ENCODE peak calls at places on chromosomes 12 and 14, in four cellular contexts. B is fibroblast of lung, G is GM12878, Y is PC-3. X is an unnamed sample.

GRCh38 chr12:100251917-100252316 is 15.0 kb downstream of the DEPDC4 start:
- DNase-seq in B (peak; percentile 6), G (no peak), Y (peak; percentile 52), X (no peak)

GRCh38 chr14:53022593-53022992 is 71.7 kb upstream of the FERMT2 start:
- DNase-seq in B (peak; percentile 67), G (no peak), Y (peak; percentile 87), X (no peak)

GRCh38 chr12:51323317-51323960 is 535 bp downstream of the BIN2 start:
- DNase-seq in B (no peak), G (no peak), Y (no peak), X (no peak)

GRCh38 chr14:80211143-80212024 is at the start of gene DIO2:
- DNase-seq in B (peak; percentile 79), G (no peak), Y (no peak), X (no peak)

GRCh38 chr12:109761631-109761950 is 48.0 kb downstream of the FAM222A start:
- DNase-seq in B (no peak), G (no peak), Y (no peak), X (no peak)

GRCh38 chr12:3152013-3152412 is 74.8 kb downstream of the TSPAN9 start:
- DNase-seq in B (peak; percentile 49), G (no peak), Y (no peak), X (no peak)

GRCh38 chr14:59629384-59630158 is 53.0 kb upstream of the CCDC175 start:
- DNase-seq in B (no peak), G (no peak), Y (no peak), X (no peak)

GRCh38 chr14:68947802-68948201 is 31.3 kb downstream of the ACTN1 start:
- DNase-seq in B (no peak), G (no peak), Y (no peak), X (no peak)

GRCh38 chr12:93868771-93869170 is 191.6 kb downstream of the CRADD start:
- DNase-seq in B (peak; percentile 70), G (no peak), Y (no peak), X (no peak)

GRCh38 chr12:90833228-90833627 is 121.7 kb downstream of the CCER1 start:
- DNase-seq in B (no peak), G (no peak), Y (no peak), X (no peak)

GRCh38 chr12:12819752-12820311 is 6.7 kb downstream of the DDX47 start:
- DNase-seq in B (peak; percentile 99), G (no peak), Y (peak; percentile 89), X (peak; percentile 54)

GRCh38 chr12:117076410-117077372 is 22.5 kb downstream of the TESC start:
- DNase-seq in B (no peak), G (no peak), Y (peak; percentile 29), X (no peak)

GRCh38 chr14:73759183-73759713 is 45.1 kb upstream of the PNMA1 start:
- DNase-seq in B (peak; percentile 61), G (no peak), Y (peak; percentile 56), X (no peak)

GRCh38 chr14:50822501-50823042 is 8.4 kb downstream of the NIN start:
- DNase-seq in B (no peak), G (peak; percentile 40), Y (no peak), X (no peak)

GRCh38 chr12:23352670-23353069 is 596.8 kb downstream of the SOX5 start:
- DNase-seq in B (no peak), G (no peak), Y (no peak), X (no peak)

GRCh38 chr14:39368261-39368959 is 63.8 kb downstream of the FBXO33 start:
- DNase-seq in B (peak; percentile 68), G (no peak), Y (peak; percentile 78), X (no peak)

GRCh38 chr12:123148223-123148622 is 2.7 kb downstream of the PITPNM2 start:
- DNase-seq in B (no peak), G (no peak), Y (no peak), X (no peak)

GRCh38 chr14:29321646-29322045 is 555.1 kb downstream of the FOXG1 start:
- DNase-seq in B (peak; percentile 90), G (no peak), Y (no peak), X (no peak)
- H3K9me3 ChIP-seq in B (no peaks in the 10 kb centered on the region), G (no peaks in the 10 kb centered on the region), Y (no peaks in the 10 kb centered on the region), X (no peaks in the 10 kb centered on the region)

GRCh38 chr12:68490476-68490875 is 120.2 kb upstream of the RAP1B start:
- DNase-seq in B (no peak), G (no peak), Y (no peak), X (no peak)
- H2AFZ ChIP-seq in B (no peak overlapping the region), G (no peak overlapping the region), Y (no peak overlapping the region), X (no peak overlapping the region)

DNA sequence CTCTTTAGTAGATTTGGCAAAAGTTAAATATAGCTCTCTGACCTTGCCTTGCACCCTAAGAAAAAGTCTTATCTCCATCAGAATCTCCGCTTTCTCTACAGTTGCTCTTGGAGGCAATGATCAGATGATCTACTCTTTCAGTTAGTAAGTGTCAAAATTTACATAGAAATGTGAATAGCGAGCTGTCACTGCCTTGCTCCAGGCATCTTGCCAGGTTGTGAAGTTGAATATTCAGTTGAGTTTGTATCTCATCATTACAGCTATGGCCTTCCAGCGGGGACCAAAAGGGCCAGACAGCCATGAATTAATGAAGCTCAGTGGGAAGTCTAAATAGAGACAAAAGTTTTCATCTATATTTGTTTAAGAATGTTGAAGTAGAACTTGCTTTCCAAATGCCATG is 387.7 kb downstream of the FLRT2 start:
- DNase-seq in B (no peak), G (no peak), Y (no peak), X (no peak)
- H3K9me3 ChIP-seq in B (no peaks in the 10 kb centered on the region), G (no peaks in the 10 kb centered on the region), Y (peaks cover under 1% of the 10 kb centered on the region), X (no peaks in the 10 kb centered on the region)

GRCh38 chr14:24441485-24441884 is 1.1 kb downstream of the SDR39U1 start:
- DNase-seq in B (no peak), G (no peak), Y (no peak), X (no peak)
- H2AFZ ChIP-seq in B (no peak overlapping the region), G (no peak overlapping the region), Y (no peak overlapping the region), X (no peak overlapping the region)

GRCh38 chr14:105952222-105952621 is 425.8 kb downstream of the TMEM121 start:
- DNase-seq in B (no peak), G (no peak), Y (no peak), X (no peak)

GRCh38 chr14:105951399-105951798 is 425.0 kb downstream of the TMEM121 start:
- DNase-seq in B (no peak), G (no peak), Y (no peak), X (no peak)

GRCh38 chr14:105947599-105947998 is 421.2 kb downstream of the TMEM121 start:
- DNase-seq in B (no peak), G (no peak), Y (no peak), X (no peak)

GRCh38 chr14:105952826-105953225 is 426.4 kb downstream of the TMEM121 start:
- DNase-seq in B (no peak), G (no peak), Y (no peak), X (no peak)
- H3K9me3 ChIP-seq in B (no peaks in the 10 kb centered on the region), G (no peaks in the 10 kb centered on the region), Y (no peaks in the 10 kb centered on the region), X (no peaks in the 10 kb centered on the region)

DNA sequence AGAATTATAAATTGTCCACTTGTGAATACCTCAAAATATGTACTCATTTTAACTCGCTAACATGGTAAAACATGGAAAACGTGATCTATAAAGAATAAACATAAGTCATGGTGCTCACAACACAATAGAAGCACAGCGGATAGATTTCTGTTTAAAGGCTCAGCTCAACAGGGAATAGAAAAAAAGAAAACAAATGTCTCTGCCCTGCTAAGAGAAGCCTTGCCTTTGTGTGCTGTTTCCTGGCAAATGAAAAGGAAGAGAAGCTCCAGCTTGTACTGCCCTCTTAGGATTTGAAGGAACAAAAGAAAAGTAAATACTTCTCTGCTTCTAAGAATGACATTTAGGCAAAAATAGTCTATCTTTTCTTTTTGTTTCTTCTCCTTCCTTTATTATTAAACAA is 121.0 kb upstream of the KRR1 start:
- DNase-seq in B (peak; percentile 36), G (no peak), Y (no peak), X (no peak)
- H2AFZ ChIP-seq in B (no peak overlapping the region), G (no peak overlapping the region), Y (no peak overlapping the region), X (no peak overlapping the region)

GRCh38 chr12:133180669-133181068 is 626 bp upstream of the ZNF268 start:
- DNase-seq in B (no peak), G (no peak), Y (no peak), X (no peak)

DNA sequence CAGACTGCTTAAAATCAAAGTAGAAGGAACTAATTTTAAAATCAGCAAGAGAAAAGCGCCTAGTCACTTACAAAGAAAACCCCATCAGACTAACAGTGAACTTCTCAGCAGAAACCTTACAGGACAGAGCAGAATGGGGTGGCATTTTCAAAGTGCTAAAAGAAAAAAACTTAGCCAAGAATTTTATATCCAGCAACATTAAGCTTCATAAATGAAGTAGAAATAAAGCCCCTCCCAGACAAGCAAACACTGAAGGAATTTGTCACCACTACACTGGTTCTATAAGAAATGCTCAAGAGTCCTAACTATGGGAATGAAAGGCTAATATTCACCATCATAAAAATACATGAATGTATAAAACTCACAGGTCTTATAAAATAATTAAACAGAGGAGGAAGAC is 6.4 kb upstream of the ZNF268 start:
- DNase-seq in B (no peak), G (no peak), Y (no peak), X (no peak)
- H3K9me3 ChIP-seq in B (no peaks in the 10 kb centered on the region), G (peaks cover 10% of the 10 kb centered on the region), Y (no peaks in the 10 kb centered on the region), X (peaks cover 10% of the 10 kb centered on the region)

DNA sequence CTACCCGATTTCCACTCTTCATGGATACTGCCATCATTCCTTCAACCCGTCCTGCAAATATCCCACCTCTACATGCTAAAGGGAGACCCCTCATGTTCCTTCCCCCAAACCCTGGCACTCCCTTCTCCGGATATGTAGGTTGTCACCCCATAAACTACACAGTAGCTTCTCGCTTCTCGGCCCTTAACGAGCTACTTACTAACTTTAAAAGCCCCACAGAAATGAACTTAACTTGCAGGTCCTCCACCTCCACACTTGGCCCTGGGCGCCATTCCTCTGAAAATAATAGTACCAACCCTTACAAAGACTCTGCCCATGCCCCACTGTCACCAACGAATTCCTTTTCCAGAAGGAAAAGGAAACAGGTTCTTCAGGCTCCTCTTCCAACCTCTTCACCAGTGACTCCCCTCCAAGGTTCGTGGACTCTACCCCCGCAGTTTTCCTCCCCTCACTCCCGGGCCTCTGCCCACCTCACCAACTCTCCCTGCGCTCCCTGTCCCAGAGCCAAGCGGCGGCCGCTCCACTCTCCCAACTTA is 1.2 kb downstream of the SPPL3 start:
- DNase-seq in B (no peak), G (no peak), Y (peak; percentile 30), X (no peak)
- H2AFZ ChIP-seq in B (no peak overlapping the region), G (peak overlapping the region; percentile 39), Y (peak overlapping the region; percentile 69), X (no peak overlapping the region)

GRCh38 chr12:34292736-34293625 is 270.7 kb downstream of the ALG10 start:
- DNase-seq in B (no peak), G (no peak), Y (peak; percentile 32), X (no peak)
- H3K9me3 ChIP-seq in B (no peaks in the 10 kb centered on the region), G (no peaks in the 10 kb centered on the region), Y (no peaks in the 10 kb centered on the region), X (peaks cover 13% of the 10 kb centered on the region)

DNA sequence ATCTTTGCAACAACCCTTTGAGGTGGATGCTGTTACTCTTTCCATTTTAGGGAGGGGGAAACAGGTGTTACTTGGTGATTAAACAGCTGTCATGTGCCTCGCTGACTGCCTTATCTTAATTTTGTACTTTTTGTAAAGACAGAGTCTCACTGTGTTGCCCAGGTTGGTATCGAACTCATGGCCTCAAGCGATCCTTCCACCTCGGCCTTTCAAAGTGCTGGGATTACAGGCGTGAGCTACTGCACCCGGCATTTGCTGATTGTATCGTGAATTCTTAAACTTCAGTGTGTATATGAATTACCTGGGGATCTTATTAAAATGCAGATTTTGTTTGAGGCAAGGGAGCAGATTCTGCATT is 656 bp downstream of the PSMD9 start:
- DNase-seq in B (no peak), G (no peak), Y (no peak), X (no peak)
- H2AFZ ChIP-seq in B (no peak overlapping the region), G (peak overlapping the region; percentile 83), Y (peak overlapping the region; percentile 81), X (no peak overlapping the region)